ENCODE peak calls at places on chromosomes 7 and 10, in six cellular contexts. X is pancreas, T is vagina, E is GM12865, C is HCT116, J is AG09319. H is an unnamed sample.

GRCh38 chr10:96746503-96746902 is 26.2 kb upstream of the PIK3AP1 start:
- DNase-seq in C (no peak), X (no peak), J (no peak), T (no peak), E (no peak), H (no peak)

GRCh38 chr10:89164920-89165319 is 42.2 kb downstream of the CH25H start:
- DNase-seq in J (no peak), T (no peak), C (no peak), X (peak), E (no peak), H (no peak)

GRCh38 chr7:37510043-37510634 is 61.5 kb upstream of the ELMO1 start:
- DNase-seq in J (no peak), T (no peak), X (no peak), E (peak), C (no peak), H (no peak)

GRCh38 chr10:75487087-75487784 is 55.8 kb downstream of the LRMDA start:
- DNase-seq in J (no peak), T (no peak), X (no peak), C (no peak), E (peak), H (no peak)

GRCh38 chr7:77759294-77759889 is 38.8 kb downstream of the TMEM60 start:
- DNase-seq in X (no peak), E (peak), C (peak), T (no peak), J (peak), H (peak)

GRCh38 chr10:58937423-58937822 is 239.0 kb upstream of the PHYHIPL start:
- DNase-seq in X (no peak), J (no peak), T (no peak), C (no peak), E (no peak), H (no peak)

GRCh38 chr10:48466611-48467240 is 138.1 kb downstream of the ARHGAP22 start:
- DNase-seq in J (no peak), E (no peak), X (no peak), C (no peak), T (no peak), H (no peak)

GRCh38 chr7:99596408-99596955 is 1.6 kb upstream of the TMEM225B start:
- DNase-seq in E (no peak), C (no peak), X (no peak), J (no peak), T (no peak), H (no peak)

GRCh38 chr10:115141254-115141653 is 48.1 kb downstream of the ATRNL1 start:
- DNase-seq in X (no peak), T (no peak), E (peak), J (no peak), C (peak), H (no peak)

GRCh38 chr7:28478661-28479060 is 66.3 kb downstream of the CREB5 start:
- DNase-seq in X (no peak), C (no peak), T (no peak), J (no peak), E (peak), H (peak)

GRCh38 chr7:139023076-139023475 is 12.8 kb downstream of the ZC3HAV1L start:
- DNase-seq in E (no peak), T (no peak), C (no peak), J (no peak), X (no peak), H (no peak)

GRCh38 chr7:105890290-105890997 is 14.0 kb upstream of the ATXN7L1 start:
- DNase-seq in C (no peak), X (no peak), J (no peak), T (no peak), E (no peak), H (no peak)

GRCh38 chr10:30818854-30819253 is 189.3 kb upstream of the LYZL2 start:
- DNase-seq in C (no peak), T (no peak), X (no peak), J (no peak), E (no peak), H (no peak)

GRCh38 chr7:3911685-3912084 is 610.6 kb downstream of the SDK1 start:
- DNase-seq in J (no peak), C (no peak), X (no peak), E (no peak), T (peak), H (no peak)

GRCh38 chr10:133170092-133170491 is 10.1 kb downstream of the KNDC1 start:
- DNase-seq in X (no peak), J (no peak), T (no peak), C (no peak), E (no peak), H (no peak)

GRCh38 chr10:120987359-120987758 is 136.2 kb downstream of the WDR11 start:
- DNase-seq in J (no peak), E (peak), C (no peak), X (no peak), T (peak), H (peak)

GRCh38 chr10:130905386-130905785 is 406.1 kb downstream of the TCERG1L start:
- DNase-seq in X (no peak), J (no peak), E (no peak), C (no peak), T (no peak), H (no peak)

GRCh38 chr7:157089100-157089510 is 49.6 kb upstream of the UBE3C start:
- DNase-seq in T (no peak), J (no peak), C (no peak), X (no peak), E (no peak), H (no peak)

GRCh38 chr10:15879663-15880062 is 19.4 kb upstream of the MINDY3 start:
- DNase-seq in E (no peak), J (no peak), X (no peak), C (no peak), T (no peak), H (no peak)

GRCh38 chr7:25389489-25390106 is 161.3 kb upstream of the NPVF start:
- DNase-seq in T (no peak), E (peak), X (no peak), J (peak), C (peak), H (no peak)

GRCh38 chr10:46290101-46290884 is 3.5 kb downstream of the ANTXRL start:
- DNase-seq in X (no peak), C (no peak), T (no peak), J (no peak), E (no peak), H (no peak)

GRCh38 chr10:130003166-130003565 is 39.1 kb upstream of the EBF3 start:
- DNase-seq in E (no peak), C (no peak), J (no peak), T (no peak), X (no peak), H (no peak)

GRCh38 chr7:50869108-50869716 is 86.5 kb upstream of the GRB10 start:
- DNase-seq in T (no peak), C (peak), J (peak), E (no peak), X (no peak), H (no peak)

GRCh38 chr10:68137174-68137573 is 27.9 kb downstream of the MYPN start:
- DNase-seq in J (no peak), T (no peak), C (no peak), X (no peak), E (no peak), H (no peak)

GRCh38 chr10:102773986-102774385 is 30.2 kb downstream of the WBP1L start:
- DNase-seq in E (peak), X (no peak), T (no peak), J (no peak), C (no peak), H (no peak)

GRCh38 chr7:77944183-77945182 is 145.9 kb downstream of the PHTF2 start:
- DNase-seq in C (no peak), X (no peak), T (no peak), J (no peak), E (no peak), H (no peak)

GRCh38 chr7:83161851-83162401 is 758 bp downstream of the PCLO start:
- DNase-seq in T (peak), J (no peak), E (no peak), C (no peak), X (no peak), H (no peak)
- TF ChIP-seq CTCF in T (no peak), J (no peak), E (no peak), C (no peak), X (no peak), H (no peak)

DNA sequence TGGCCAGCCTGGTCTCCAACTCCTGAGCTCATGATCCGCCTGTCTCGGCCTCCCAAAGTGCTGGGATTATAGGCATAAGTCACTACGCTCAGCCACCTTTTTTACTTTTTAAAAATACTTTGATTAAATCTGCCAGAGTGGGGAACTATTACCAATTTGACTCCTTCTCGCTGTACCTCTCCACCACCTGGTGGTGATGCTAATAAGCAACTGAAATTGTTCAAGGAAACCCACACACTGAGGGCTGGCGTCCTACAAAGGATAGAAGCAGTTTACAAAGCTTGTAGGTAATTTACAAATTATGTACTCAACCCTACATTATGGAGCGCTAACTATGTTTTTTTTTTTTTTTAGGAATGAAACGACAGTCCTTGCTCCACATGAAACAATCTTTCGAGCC is 111.1 kb downstream of the CPED1 start:
- DNase-seq in E (peak), T (no peak), C (no peak), J (no peak), X (no peak), H (no peak)
- TF ChIP-seq CTCF in E (peak), T (no peak), C (peak), J (no peak), X (no peak), H (peak)

DNA sequence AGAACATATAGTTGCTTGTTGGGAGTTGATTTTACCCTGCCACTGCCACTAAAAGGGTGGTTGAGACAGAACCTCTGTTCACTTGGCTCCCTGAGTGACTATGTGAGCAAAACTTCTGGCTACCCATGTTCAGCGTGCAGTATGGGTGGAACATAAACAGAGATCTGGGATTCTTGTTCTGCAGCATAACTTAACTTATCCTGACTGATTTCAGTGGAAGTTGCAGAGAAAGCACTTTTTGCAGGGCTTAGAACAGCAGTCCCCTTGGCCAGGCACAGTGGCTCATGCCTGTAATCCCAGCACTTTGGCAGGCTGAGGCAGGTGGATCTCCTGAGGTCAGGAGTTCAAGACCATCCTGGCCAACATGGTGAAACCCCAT is 14.7 kb downstream of the CCL26 start:
- DNase-seq in X (no peak), J (no peak), C (no peak), E (no peak), T (no peak), H (no peak)
- TF ChIP-seq CTCF in X (no peak), J (no peak), C (no peak), E (no peak), T (no peak), H (no peak)

GRCh38 chr7:155000795-155001194 is 2.1 kb downstream of the PAXIP1 start:
- DNase-seq in E (peak), J (no peak), X (peak), C (no peak), T (no peak), H (no peak)
- TF ChIP-seq CTCF in E (peak), J (no peak), X (no peak), C (peak), T (no peak), H (peak)

GRCh38 chr7:2049782-2050510 is 182.8 kb downstream of the MAD1L1 start:
- DNase-seq in E (no peak), X (peak), T (no peak), J (no peak), C (no peak), H (no peak)

GRCh38 chr7:2053395-2053794 is 179.3 kb downstream of the MAD1L1 start:
- DNase-seq in C (no peak), E (no peak), J (no peak), X (no peak), T (no peak), H (no peak)

GRCh38 chr7:2050511-2050866 is 182.3 kb downstream of the MAD1L1 start:
- DNase-seq in J (no peak), T (no peak), X (peak), C (no peak), E (no peak), H (no peak)

GRCh38 chr7:2052657-2053048 is 180.1 kb downstream of the MAD1L1 start:
- DNase-seq in E (no peak), J (no peak), C (no peak), T (no peak), X (no peak), H (no peak)

GRCh38 chr7:2051708-2052656 is 180.8 kb downstream of the MAD1L1 start:
- DNase-seq in E (no peak), X (no peak), C (no peak), T (no peak), J (no peak), H (no peak)
- TF ChIP-seq CTCF in E (no peak), X (no peak), C (no peak), T (no peak), J (no peak), H (no peak)

GRCh38 chr7:108525327-108525984 is 479 bp downstream of the PNPLA8 start:
- DNase-seq in T (no peak), X (no peak), E (no peak), C (peak), J (peak), H (no peak)

GRCh38 chr7:108528183-108528712 is 2.3 kb upstream of the PNPLA8 start:
- DNase-seq in X (no peak), T (no peak), C (peak), E (no peak), J (no peak), H (no peak)

GRCh38 chr7:108526768-108527017 is 758 bp upstream of the PNPLA8 start:
- DNase-seq in C (no peak), T (no peak), E (no peak), X (no peak), J (no peak), H (no peak)

GRCh38 chr7:108529341-108529740 is 3.4 kb upstream of the PNPLA8 start:
- DNase-seq in T (no peak), X (no peak), C (no peak), E (no peak), J (no peak), H (no peak)

GRCh38 chr7:108525985-108526767 is at the start of gene PNPLA8:
- DNase-seq in X (peak), T (peak), E (peak), J (peak), C (peak), H (peak)
- TF ChIP-seq CTCF in X (no peak), T (no peak), E (no peak), J (no peak), C (no peak), H (no peak)

GRCh38 chr10:26274391-26274790 is 57.8 kb downstream of the GAD2 start:
- DNase-seq in J (no peak), X (peak), E (no peak), T (no peak), C (no peak), H (no peak)

DNA sequence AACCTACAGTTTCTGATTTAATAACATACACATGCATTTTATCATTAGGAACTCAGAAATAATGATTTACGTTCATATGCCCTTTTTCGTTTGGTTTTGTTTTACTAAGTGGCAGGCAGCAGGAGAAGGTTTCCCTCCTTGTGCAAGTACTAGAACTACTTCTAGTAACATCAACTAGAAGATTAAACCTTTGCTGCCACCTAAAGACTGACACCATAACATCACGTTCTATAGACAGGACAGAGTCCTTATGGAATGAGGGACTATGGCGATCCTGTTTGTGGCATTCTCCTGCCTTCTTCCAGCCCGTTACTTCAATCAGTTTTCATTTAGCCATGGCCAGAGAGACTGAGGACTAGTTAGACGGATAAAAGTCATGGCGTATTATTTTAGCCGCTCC is 53.2 kb downstream of the GAD2 start:
- DNase-seq in E (peak), C (peak), J (no peak), X (no peak), T (no peak), H (no peak)
- TF ChIP-seq CTCF in E (peak), C (peak), J (no peak), X (no peak), T (no peak), H (peak)

H was measured in GM06990.